ENCODE peak calls at places on chromosomes 12 and 14, in six cellular contexts. Z is NCI-H2107, B is gastrocnemius medialis, G is islet precursor cell, L is amniotic stem cell, I is activated B cell treated with CpG ODN at 0.5 μM for 24 hours. D is an unnamed sample.

GRCh38 chr14:72291908-72292688 is 359.9 kb downstream of the RGS6 start:
- DNase-seq in L (peak), Z (no peak), I (no peak), G (peak), B (no peak), D (no peak)

GRCh38 chr14:49977126-49977841 is 84.4 kb downstream of the ARF6 start:
- DNase-seq in I (no peak), B (no peak), G (no peak), L (no peak), Z (no peak), D (no peak)

GRCh38 chr12:80679346-80680131 is 27.9 kb upstream of the MYF6 start:
- DNase-seq in G (no peak), Z (no peak), B (no peak), L (no peak), I (no peak), D (no peak)

GRCh38 chr14:92277031-92277430 is 45.9 kb upstream of the SLC24A4 start:
- DNase-seq in Z (no peak), G (no peak), I (no peak), L (no peak), B (no peak), D (no peak)

GRCh38 chr12:53292441-53292840 is 2.9 kb upstream of the PFDN5 start:
- DNase-seq in I (no peak), G (no peak), Z (peak), B (no peak), L (no peak), D (peak)

GRCh38 chr12:116528067-116528466 is 31.1 kb upstream of the MAP1LC3B2 start:
- DNase-seq in B (no peak), Z (no peak), I (no peak), L (no peak), G (no peak), D (no peak)

GRCh38 chr12:42504049-42504448 is 85.5 kb downstream of the PRICKLE1 start:
- DNase-seq in I (no peak), Z (no peak), L (no peak), G (no peak), B (no peak), D (no peak)

GRCh38 chr12:95169368-95169767 is 47.9 kb downstream of the FGD6 start:
- DNase-seq in L (peak), Z (no peak), G (no peak), I (no peak), B (no peak), D (no peak)

GRCh38 chr14:85934123-85934885 is 404.4 kb downstream of the FLRT2 start:
- DNase-seq in B (no peak), G (no peak), Z (peak), I (peak), L (no peak), D (no peak)